ENCODE peak calls at places on chromosome 21, in six cellular contexts. B is tibial artery, O is PC-3, E is breast epithelium, V is brain microvascular endothelial cell, A is esophagus squamous epithelium. N is an unnamed sample. For H3K27me3, the result is how much of the 10 kb centered on the place peaks cover.

GRCh38 chr21:35990609-35991008 is 69.7 kb downstream of the SETD4 start:
- DNase-seq in O (no peak), A (no peak), B (no peak), E (no peak), V (no peak), N (no peak)

GRCh38 chr21:46294647-46295176 is 8.6 kb downstream of the YBEY start:
- DNase-seq in O (no peak), A (no peak), V (peak), E (no peak), B (no peak), N (no peak)

GRCh38 chr21:14243877-14244276 is 27.9 kb downstream of the RBM11 start:
- DNase-seq in E (no peak), A (no peak), O (no peak), B (no peak), V (no peak), N (no peak)

GRCh38 chr21:34135330-34135729 is 62.0 kb downstream of the MRPS6 start:
- DNase-seq in E (no peak), B (no peak), O (no peak), A (no peak), V (no peak), N (no peak)

GRCh38 chr21:34599534-34600101 is 15.3 kb downstream of the RCAN1 start:
- DNase-seq in V (no peak), E (no peak), O (peak), B (no peak), A (no peak), N (no peak)

GRCh38 chr21:29152936-29153335 is 22.5 kb downstream of the MAP3K7CL start:
- DNase-seq in A (no peak), V (no peak), O (no peak), E (no peak), B (no peak), N (no peak)

GRCh38 chr21:29718081-29718815 is 221.5 kb downstream of the GRIK1 start:
- DNase-seq in B (no peak), O (peak), A (no peak), V (peak), E (no peak), N (no peak)

GRCh38 chr21:46554431-46555224 is 50.3 kb downstream of the S100B start:
- DNase-seq in O (no peak), A (no peak), E (no peak), V (no peak), B (no peak), N (no peak)

GRCh38 chr21:19122371-19122770 is 718.8 kb upstream of the TMPRSS15 start:
- DNase-seq in B (no peak), V (no peak), O (no peak), A (no peak), E (no peak), N (no peak)

GRCh38 chr21:35674895-35675470 is 385.3 kb downstream of the SETD4 start:
- DNase-seq in V (no peak), O (peak), A (no peak), B (no peak), E (no peak), N (no peak)

GRCh38 chr21:34530264-34530663 is 18.3 kb upstream of the KCNE1 start:
- DNase-seq in V (peak), E (no peak), A (no peak), O (no peak), B (no peak), N (no peak)

GRCh38 chr21:19609611-19610010 is 1206.0 kb upstream of the TMPRSS15 start:
- DNase-seq in B (no peak), E (no peak), O (peak), V (no peak), A (no peak), N (no peak)

GRCh38 chr21:35791541-35792335 is 268.6 kb downstream of the SETD4 start:
- DNase-seq in A (no peak), E (no peak), B (no peak), O (no peak), V (no peak), N (no peak)

GRCh38 chr21:26068776-26069175 is 101.8 kb downstream of the APP start:
- DNase-seq in B (no peak), E (no peak), V (no peak), A (no peak), O (no peak), N (no peak)

GRCh38 chr21:45413922-45414321 is 9.0 kb downstream of the COL18A1 start:
- DNase-seq in E (no peak), V (no peak), O (no peak), A (no peak), B (peak), N (no peak)

GRCh38 chr21:14119038-14119437 is 91.7 kb downstream of the LIPI start:
- DNase-seq in B (no peak), O (no peak), A (no peak), E (no peak), V (no peak), N (no peak)

GRCh38 chr21:39155578-39155977 is 27.7 kb downstream of the PSMG1 start:
- DNase-seq in O (no peak), E (no peak), V (no peak), A (no peak), B (no peak), N (no peak)

GRCh38 chr21:35616090-35616489 is 444.2 kb downstream of the SETD4 start:
- DNase-seq in V (peak), B (no peak), E (no peak), A (no peak), O (peak), N (no peak)

GRCh38 chr21:32370971-32371766 is 21.6 kb downstream of the URB1 start:
- DNase-seq in B (no peak), A (no peak), E (no peak), O (no peak), V (no peak), N (no peak)
- H3K27ac ChIP-seq in B (peak), A (peak), E (peak), O (peak), V (peak), N (no peak)

GRCh38 chr21:42293649-42294272 is 21.4 kb downstream of the TFF3 start:
- DNase-seq in A (no peak), E (no peak), V (no peak), B (no peak), O (no peak), N (no peak)
- H3K27me3 ChIP-seq in A (under half), E (under half), V (under half), B (under half), O (under half), N (under half)

GRCh38 chr21:41043008-41043407 is 125.0 kb upstream of the BACE2 start:
- DNase-seq in A (no peak), V (no peak), E (no peak), B (no peak), O (peak), N (no peak)

GRCh38 chr21:41048141-41048540 is 119.8 kb upstream of the BACE2 start:
- DNase-seq in V (no peak), O (no peak), B (no peak), E (no peak), A (no peak), N (no peak)

GRCh38 chr21:41048636-41049035 is 119.3 kb upstream of the BACE2 start:
- DNase-seq in V (no peak), O (no peak), A (no peak), B (no peak), E (no peak), N (no peak)

GRCh38 chr21:41045534-41046268 is 122.3 kb upstream of the BACE2 start:
- DNase-seq in B (no peak), V (no peak), O (peak), A (no peak), E (no peak), N (no peak)
- TF ChIP-seq CTCF in B (no peak), V (peak), O (peak), A (no peak), E (peak), N (no peak)

DNA sequence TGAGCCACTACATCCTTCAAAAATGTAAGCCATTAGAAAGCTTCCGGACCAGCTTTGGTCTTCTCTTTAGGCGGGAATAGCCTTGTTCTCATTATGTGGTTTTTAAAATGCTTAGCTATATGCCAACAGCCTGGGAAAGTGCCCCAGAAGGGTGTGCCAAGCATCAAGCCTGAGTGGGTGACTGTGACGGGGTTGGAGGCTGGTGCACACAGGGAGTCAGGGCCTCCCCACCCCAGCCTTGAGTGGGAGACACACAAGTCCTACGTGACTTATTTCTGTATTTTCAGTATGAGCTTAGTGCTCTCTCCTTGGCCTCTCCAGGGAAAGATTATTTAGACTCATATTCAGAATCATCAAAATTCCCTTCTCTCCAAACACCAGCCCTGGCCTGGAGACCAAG is 9.8 kb downstream of the UBASH3A start:
- DNase-seq in A (no peak), V (no peak), E (no peak), B (no peak), O (no peak), N (no peak)
- H3K27ac ChIP-seq in A (no peak), V (no peak), E (no peak), B (no peak), O (no peak), N (peak)

GRCh38 chr21:43976661-43977060 is 35.4 kb upstream of the TRAPPC10 start:
- DNase-seq in O (peak), V (no peak), E (no peak), B (no peak), A (no peak), N (no peak)
- H3K27me3 ChIP-seq in O (under half), V (under half), E (under half), B (under half), A (under half), N (under half)

DNA sequence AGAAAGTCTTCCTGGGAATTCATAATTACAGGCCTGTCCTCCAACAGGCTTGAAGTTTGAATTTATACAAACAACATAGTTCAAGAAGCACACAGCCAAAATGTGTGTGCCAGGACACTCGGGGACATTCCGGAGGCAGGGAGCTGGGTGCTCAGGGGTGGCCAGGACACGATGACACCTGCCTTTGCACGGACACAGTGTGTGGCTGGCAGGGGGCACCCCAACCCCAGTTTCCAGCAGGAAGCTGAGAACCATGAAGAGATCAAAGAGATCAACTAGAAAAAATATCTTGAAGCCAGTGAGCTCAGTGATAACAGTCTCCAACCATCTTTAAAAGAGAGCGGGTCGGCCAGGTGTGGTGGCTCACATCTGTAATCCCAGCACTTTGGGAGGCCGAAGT is 32.5 kb upstream of the TRAPPC10 start:
- DNase-seq in E (no peak), V (no peak), B (no peak), O (no peak), A (no peak), N (no peak)
- TF ChIP-seq CTCF in E (no peak), V (peak), B (no peak), O (peak), A (no peak), N (no peak)

GRCh38 chr21:37200641-37201480 is 66.3 kb downstream of the VPS26C start:
- DNase-seq in B (no peak), A (no peak), E (no peak), V (no peak), O (no peak), N (no peak)

GRCh38 chr21:37196847-37197246 is 70.3 kb downstream of the VPS26C start:
- DNase-seq in O (no peak), B (no peak), V (no peak), A (no peak), E (no peak), N (no peak)

GRCh38 chr21:37202221-37202805 is 64.8 kb downstream of the VPS26C start:
- DNase-seq in B (no peak), O (no peak), A (no peak), V (no peak), E (no peak), N (no peak)

GRCh38 chr21:37195649-37196048 is 71.5 kb downstream of the VPS26C start:
- DNase-seq in O (no peak), A (no peak), V (no peak), E (no peak), B (no peak), N (no peak)

DNA sequence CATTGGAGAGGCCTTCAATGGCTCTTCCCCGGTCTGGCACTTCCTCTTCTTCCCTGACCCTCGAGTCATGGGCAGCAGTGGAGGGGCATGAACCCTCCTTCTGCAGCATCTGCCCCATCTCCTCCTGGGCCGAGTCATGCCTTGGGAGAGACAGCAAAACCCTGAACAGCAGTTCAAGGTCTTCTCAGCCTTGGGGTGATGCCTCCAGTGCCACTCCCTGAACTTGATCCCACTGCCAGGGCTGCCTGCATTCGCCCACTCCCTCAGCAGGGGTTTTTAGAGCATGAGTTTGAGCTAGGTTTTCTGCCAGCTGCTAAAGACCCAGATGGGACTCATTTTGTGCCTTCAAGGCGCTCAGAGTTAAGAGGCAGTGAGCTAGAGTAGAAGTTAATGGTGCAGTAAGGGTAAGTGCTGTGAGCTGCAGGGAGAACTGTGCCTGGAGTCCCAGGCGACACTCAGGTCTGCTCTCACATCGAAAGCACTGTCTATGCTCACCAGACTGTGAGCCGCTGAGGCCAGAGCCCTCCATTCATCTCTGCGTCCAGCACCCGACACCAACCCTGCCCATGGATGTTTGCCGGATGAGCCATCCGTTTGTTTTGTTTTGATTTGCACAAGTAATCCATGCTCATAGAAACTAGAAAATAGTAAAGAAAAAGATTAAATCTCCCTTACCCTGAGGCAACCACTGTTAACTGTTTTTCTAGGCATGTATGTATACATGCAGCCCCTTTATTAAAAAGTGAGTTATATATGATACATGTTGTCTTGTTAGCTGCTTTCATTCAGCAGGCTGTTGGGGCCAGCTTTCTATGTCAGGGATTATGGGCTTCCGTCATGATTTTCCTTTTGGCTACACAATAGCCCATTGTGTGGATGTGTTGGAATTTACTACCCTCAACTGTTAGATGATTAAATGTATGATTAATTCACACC is 67.9 kb downstream of the VPS26C start:
- DNase-seq in V (peak), B (no peak), E (no peak), O (peak), A (no peak), N (no peak)
- H3K27ac ChIP-seq in V (peak), B (no peak), E (peak), O (peak), A (no peak), N (no peak)

DNA sequence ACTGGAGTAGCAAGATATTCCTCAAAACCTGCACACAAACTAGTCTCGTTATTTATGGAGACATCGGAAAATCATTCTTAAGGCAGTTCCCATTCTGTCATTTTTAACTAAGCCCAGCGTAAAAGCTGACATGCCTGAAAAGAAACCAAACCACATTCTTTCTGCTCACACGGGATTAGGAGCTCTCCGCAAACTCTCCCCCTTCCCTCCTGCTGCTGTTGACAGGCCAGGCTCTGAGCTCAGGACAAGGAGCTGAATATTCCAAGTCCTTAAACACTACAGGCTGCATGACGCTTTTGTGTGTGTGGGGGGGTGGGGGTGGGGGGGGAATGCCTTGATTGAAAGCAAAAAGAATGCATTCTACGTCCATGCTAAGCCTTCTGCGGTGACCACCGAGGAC is 5.2 kb downstream of the OLIG1 start:
- DNase-seq in A (no peak), O (no peak), E (no peak), V (no peak), B (no peak), N (no peak)
- H3K27me3 ChIP-seq in A (half or more), O (under half), E (under half), V (half or more), B (half or more), N (under half)